ENCODE peak calls at places on chromosomes 2 and 18, in ten cellular contexts. A, S, H, M, P, U, N, V, T and Z are unnamed samples.

GRCh38 chr18:58611471-58612131 is 17.3 kb downstream of the ALPK2 start:
- DNase-seq in U (no peak), V (no peak), N (no peak), S (no peak), H (no peak), P (peak; percentile 71), M (no peak), A (no peak), T (no peak), Z (peak; percentile 34)

GRCh38 chr2:160928854-160929301 is 231.3 kb upstream of the TANK start:
- DNase-seq in H (no peak), N (no peak), A (no peak), S (no peak), M (no peak), P (no peak), V (no peak), U (no peak), T (no peak), Z (peak; percentile 33)

GRCh38 chr2:46144133-46144800 is 152.9 kb upstream of the EPAS1 start:
- DNase-seq in T (peak; percentile 46), H (no peak), M (no peak), S (no peak), V (no peak), N (no peak), U (peak; percentile 16), A (no peak), P (no peak), Z (no peak)

GRCh38 chr18:23838801-23839366 is 149.6 kb downstream of the LAMA3 start:
- DNase-seq in U (no peak), P (no peak), T (no peak), M (no peak), H (no peak), N (no peak), A (no peak), S (no peak), V (no peak), Z (peak; percentile 80)

GRCh38 chr2:63058742-63059433 is 8.3 kb downstream of the OTX1 start:
- DNase-seq in N (no peak), P (peak; percentile 23), T (peak; percentile 8), A (no peak), S (no peak), H (no peak), M (no peak), U (no peak), V (no peak), Z (no peak)

GRCh38 chr2:21395366-21395765 is 271.6 kb downstream of the TDRD15 start:
- DNase-seq in S (no peak), U (no peak), M (peak; percentile 30), A (no peak), V (no peak), P (peak; percentile 10), T (no peak), H (no peak), N (peak; percentile 12), Z (no peak)

GRCh38 chr2:225282858-225283693 is 116.4 kb upstream of the NYAP2 start:
- DNase-seq in U (peak; percentile 11), P (peak; percentile 29), A (no peak), N (no peak), V (peak; percentile 45), T (peak; percentile 10), S (no peak), H (no peak), M (peak; percentile 62), Z (peak; percentile 73)

GRCh38 chr18:76456018-76456750 is 38.9 kb downstream of the ZNF516 start:
- DNase-seq in A (no peak), H (no peak), P (no peak), T (no peak), M (no peak), V (no peak), U (no peak), S (no peak), N (no peak), Z (no peak)

GRCh38 chr2:186687774-186688173 is 6.1 kb upstream of the FAM171B start:
- DNase-seq in A (no peak), S (no peak), H (no peak), V (no peak), P (peak; percentile 5), T (no peak), N (no peak), M (peak; percentile 56), U (no peak), Z (no peak)

GRCh38 chr18:59308201-59309014 is 10.0 kb downstream of the CPLX4 start:
- DNase-seq in P (peak; percentile 68), S (peak; percentile 66), U (peak; percentile 52), A (peak; percentile 71), M (peak; percentile 73), V (peak; percentile 87), N (peak; percentile 68), T (peak; percentile 83), H (peak; percentile 78), Z (peak; percentile 67)